ENCODE peak calls at places on chromosomes 2 and 18, in ten cellular contexts. D is PC-3, B is tibial artery, R is HCT116, P is ovary, H is left ventricle myocardium inferior, Y is cardiac muscle cell, J is colonic mucosa, W is A549, N is H9. L is an unnamed sample. For H3K4me1, the result is how much of the 10 kb centered on the place peaks cover.

GRCh38 chr2:98311771-98312545 is 34.3 kb upstream of the CNGA3 start:
- DNase-seq in P (no peak), W (no peak), Y (no peak), N (peak), B (no peak), J (no peak), R (no peak), H (no peak), D (no peak), L (no peak)

GRCh38 chr18:23230688-23231087 is 95.4 kb downstream of the CABLES1 start:
- DNase-seq in Y (no peak), J (no peak), B (peak), P (no peak), R (no peak), N (no peak), D (no peak), H (no peak), W (no peak), L (no peak)

GRCh38 chr18:41975287-41975683 is 20.3 kb downstream of the PIK3C3 start:
- DNase-seq in P (no peak), Y (no peak), B (no peak), N (no peak), R (no peak), W (no peak), H (no peak), J (no peak), D (no peak), L (no peak)

GRCh38 chr2:54903736-54904554 is 146.3 kb downstream of the RTN4 start:
- DNase-seq in B (no peak), J (peak), H (no peak), N (no peak), D (peak), Y (peak), R (peak), W (peak), P (no peak), L (peak)

GRCh38 chr2:160225722-160226121 is 25.6 kb upstream of the ITGB6 start:
- DNase-seq in R (no peak), J (no peak), D (peak), H (no peak), P (no peak), Y (no peak), N (no peak), W (no peak), B (no peak), L (peak)

GRCh38 chr2:86052676-86053075 is 53.0 kb downstream of the POLR1A start:
- DNase-seq in N (peak), Y (no peak), B (no peak), P (no peak), J (no peak), H (no peak), D (no peak), R (no peak), W (no peak), L (no peak)

GRCh38 chr18:34493099-34493544 is 217.0 kb upstream of the DTNA start:
- DNase-seq in N (peak), P (peak), B (peak), D (peak), H (peak), R (no peak), W (no peak), Y (peak), J (peak), L (peak)

GRCh38 chr2:137987011-137987410 is 22.7 kb downstream of the HNMT start:
- DNase-seq in W (no peak), R (no peak), P (no peak), N (no peak), J (no peak), H (no peak), B (no peak), D (no peak), Y (no peak), L (no peak)

GRCh38 chr2:29495068-29495467 is 379.9 kb downstream of the CLIP4 start:
- DNase-seq in D (no peak), P (no peak), H (no peak), N (no peak), J (no peak), Y (no peak), B (no peak), R (no peak), W (no peak), L (no peak)

GRCh38 chr2:15119722-15120175 is 441.4 kb downstream of the NBAS start:
- DNase-seq in Y (no peak), H (no peak), J (no peak), N (peak), R (no peak), W (no peak), D (no peak), B (no peak), P (no peak), L (no peak)

GRCh38 chr2:65367517-65367916 is 64.9 kb downstream of the SPRED2 start:
- DNase-seq in B (no peak), W (peak), D (peak), N (no peak), R (no peak), J (no peak), H (no peak), P (no peak), Y (peak), L (peak)

GRCh38 chr2:104849618-104850097 is 4.3 kb upstream of the POU3F3 start:
- DNase-seq in Y (peak), D (peak), J (peak), W (no peak), B (no peak), P (no peak), N (peak), R (peak), H (no peak), L (no peak)

GRCh38 chr18:35171315-35171987 is 69.4 kb upstream of the ZNF397 start:
- DNase-seq in B (no peak), D (no peak), Y (no peak), P (no peak), W (no peak), H (no peak), N (no peak), J (no peak), R (no peak), L (peak)

GRCh38 chr2:139622691-139623090 is 842.5 kb upstream of the NXPH2 start:
- DNase-seq in Y (no peak), W (no peak), R (no peak), H (no peak), D (no peak), N (no peak), P (no peak), B (no peak), J (no peak), L (no peak)

GRCh38 chr2:164657129-164657528 is 35.8 kb upstream of the GRB14 start:
- DNase-seq in D (peak), N (no peak), B (no peak), H (no peak), W (no peak), R (no peak), J (no peak), Y (peak), P (no peak), L (peak)

GRCh38 chr2:98008415-98008814 is 12.7 kb upstream of the TMEM131 start:
- DNase-seq in P (no peak), J (no peak), D (no peak), B (no peak), N (no peak), Y (no peak), H (no peak), W (no peak), R (no peak), L (no peak)

GRCh38 chr18:21163647-21164625 is 52.3 kb upstream of the ROCK1 start:
- DNase-seq in W (no peak), B (no peak), Y (peak), D (peak), R (no peak), J (no peak), P (no peak), N (no peak), H (no peak), L (peak)

GRCh38 chr2:48452108-48452507 is 77.8 kb upstream of the STON1 start:
- DNase-seq in J (no peak), Y (no peak), R (no peak), P (no peak), N (no peak), B (no peak), W (no peak), D (no peak), H (no peak), L (no peak)

GRCh38 chr2:85355073-85355410 is 473 bp downstream of the ELMOD3 start:
- DNase-seq in J (no peak), N (no peak), B (no peak), P (peak), H (no peak), D (peak), R (no peak), W (no peak), Y (peak), L (peak)

GRCh38 chr2:229884775-229885699 is 36.8 kb downstream of the TRIP12 start:
- DNase-seq in D (no peak), P (no peak), W (no peak), Y (no peak), J (no peak), H (no peak), N (no peak), R (no peak), B (no peak), L (no peak)

GRCh38 chr2:134020608-134021007 is 233.3 kb upstream of the MGAT5 start:
- DNase-seq in J (no peak), D (no peak), N (no peak), P (no peak), W (no peak), Y (no peak), R (no peak), B (no peak), H (no peak), L (no peak)

GRCh38 chr18:5895886-5896740 is 791 bp upstream of the TMEM200C start:
- DNase-seq in N (peak), W (no peak), J (no peak), D (peak), H (peak), R (no peak), B (peak), P (peak), Y (no peak), L (no peak)

GRCh38 chr2:102433973-102434654 is 11.2 kb downstream of the IL18RAP start:
- DNase-seq in W (no peak), R (no peak), N (no peak), H (no peak), Y (no peak), J (no peak), B (no peak), D (no peak), P (no peak), L (no peak)

GRCh38 chr18:36281941-36282340 is 15.6 kb upstream of the FHOD3 start:
- DNase-seq in H (no peak), D (no peak), B (no peak), N (no peak), P (peak), R (no peak), J (no peak), W (no peak), Y (peak), L (no peak)

GRCh38 chr2:118232391-118233255 is 144.4 kb downstream of the INSIG2 start:
- DNase-seq in J (no peak), D (no peak), N (no peak), R (no peak), B (no peak), W (no peak), P (no peak), H (no peak), Y (no peak), L (no peak)

GRCh38 chr2:74653589-74653984 is 460 bp upstream of the SEMA4F start:
- DNase-seq in Y (no peak), J (no peak), W (no peak), H (no peak), B (no peak), P (no peak), D (no peak), R (no peak), N (no peak), L (no peak)

GRCh38 chr2:167292430-167293171 is 404.3 kb downstream of the XIRP2 start:
- DNase-seq in J (peak), P (peak), H (peak), Y (peak), D (peak), R (peak), B (peak), N (peak), W (peak), L (peak)

GRCh38 chr18:48814490-48815181 is 136.1 kb downstream of the SMAD7 start:
- DNase-seq in Y (no peak), D (no peak), B (peak), N (peak), J (no peak), H (no peak), P (peak), W (no peak), R (no peak), L (no peak)

GRCh38 chr2:224147174-224147573 is 108.1 kb upstream of the SERPINE2 start:
- DNase-seq in H (no peak), N (no peak), B (no peak), J (peak), Y (no peak), W (no peak), R (peak), D (peak), P (no peak), L (no peak)

GRCh38 chr2:226837787-226838603 is 2.1 kb downstream of the RHBDD1 start:
- DNase-seq in J (no peak), W (no peak), P (no peak), Y (no peak), D (peak), H (no peak), B (no peak), N (no peak), R (no peak), L (no peak)

GRCh38 chr2:226836548-226836885 is 663 bp downstream of the RHBDD1 start:
- DNase-seq in P (no peak), N (no peak), W (no peak), R (no peak), J (no peak), H (no peak), Y (peak), D (no peak), B (no peak), L (no peak)

GRCh38 chr2:226837334-226837733 is 1.5 kb downstream of the RHBDD1 start:
- DNase-seq in N (no peak), J (no peak), H (no peak), P (no peak), Y (no peak), B (no peak), W (no peak), D (no peak), R (no peak), L (no peak)

GRCh38 chr2:226835796-226836547 is at the start of gene RHBDD1:
- DNase-seq in R (peak), J (peak), P (peak), D (peak), B (peak), H (peak), N (peak), Y (peak), W (peak), L (peak)

GRCh38 chr2:226835420-226835795 is 446 bp upstream of the RHBDD1 start:
- DNase-seq in D (peak), Y (no peak), R (no peak), H (peak), N (peak), P (no peak), W (peak), J (no peak), B (no peak), L (no peak)
- H3K27ac ChIP-seq in D (peak), Y (peak), R (peak), H (peak), N (no peak), P (peak), W (peak), J (peak), B (peak), L (peak)

GRCh38 chr2:45439788-45440773 is 171.0 kb downstream of the SRBD1 start:
- DNase-seq in J (no peak), N (no peak), Y (peak), P (no peak), W (no peak), D (peak), B (no peak), H (no peak), R (no peak), L (no peak)
- TF ChIP-seq CTCF in J (no peak), N (peak), Y (peak), P (no peak), W (peak), D (peak), B (no peak), H (no peak), R (no peak), L (peak)

GRCh38 chr2:66940082-66940481 is 457.1 kb upstream of the ETAA1 start:
- DNase-seq in D (no peak), Y (no peak), H (no peak), N (no peak), R (no peak), B (no peak), W (no peak), J (no peak), P (no peak), L (no peak)

GRCh38 chr2:66938471-66938967 is 458.6 kb upstream of the ETAA1 start:
- DNase-seq in R (no peak), N (no peak), J (no peak), H (no peak), B (no peak), P (no peak), D (no peak), Y (no peak), W (no peak), L (peak)
- H3K4me1 ChIP-seq in R (under half), N (under half), J (under half), H (under half), B (under half), P (under half), D (under half), Y (under half), W (under half), L (under half)

GRCh38 chr18:63867368-63867767 is 20.1 kb upstream of the SERPINB2 start:
- DNase-seq in W (no peak), P (no peak), N (no peak), J (no peak), H (no peak), D (no peak), Y (no peak), B (no peak), R (no peak), L (peak)
- H3K27ac ChIP-seq in W (no peak), P (no peak), N (no peak), J (no peak), H (no peak), D (no peak), Y (no peak), B (no peak), R (no peak), L (peak)

DNA sequence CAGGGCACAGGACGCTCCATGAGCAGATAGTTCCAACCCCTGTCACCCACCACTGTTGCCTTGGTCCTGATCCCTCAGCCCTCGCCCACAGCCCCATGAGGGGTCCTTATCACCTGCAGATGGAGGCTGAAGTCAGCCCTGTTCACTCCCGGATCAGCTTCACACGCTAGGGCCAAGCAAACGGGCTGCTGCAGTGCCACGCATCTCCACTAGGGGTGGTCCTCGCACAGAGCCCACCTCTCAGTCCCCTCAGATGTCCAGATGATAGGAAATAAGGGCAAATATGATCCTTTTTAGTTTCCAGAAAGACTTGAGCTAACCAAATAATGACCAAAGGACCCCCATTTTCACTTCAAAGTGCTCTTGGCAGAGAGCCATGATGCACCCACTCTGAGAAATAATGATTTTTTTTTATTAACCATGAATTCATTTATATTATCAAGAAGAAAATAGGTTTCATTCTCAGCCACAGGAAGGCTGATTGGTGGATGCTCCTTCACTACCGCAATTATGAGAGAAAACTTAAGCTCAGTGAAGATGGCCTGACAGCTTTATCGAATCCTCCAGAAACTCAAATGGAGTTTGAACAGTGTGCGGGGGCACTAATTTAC is 71.9 kb upstream of the KLHL29 start:
- DNase-seq in H (no peak), P (no peak), Y (peak), N (peak), B (no peak), D (peak), R (peak), J (no peak), W (peak), L (no peak)
- TF ChIP-seq CTCF in H (peak), P (no peak), Y (peak), N (peak), B (no peak), D (peak), R (peak), J (no peak), W (peak), L (peak)

DNA sequence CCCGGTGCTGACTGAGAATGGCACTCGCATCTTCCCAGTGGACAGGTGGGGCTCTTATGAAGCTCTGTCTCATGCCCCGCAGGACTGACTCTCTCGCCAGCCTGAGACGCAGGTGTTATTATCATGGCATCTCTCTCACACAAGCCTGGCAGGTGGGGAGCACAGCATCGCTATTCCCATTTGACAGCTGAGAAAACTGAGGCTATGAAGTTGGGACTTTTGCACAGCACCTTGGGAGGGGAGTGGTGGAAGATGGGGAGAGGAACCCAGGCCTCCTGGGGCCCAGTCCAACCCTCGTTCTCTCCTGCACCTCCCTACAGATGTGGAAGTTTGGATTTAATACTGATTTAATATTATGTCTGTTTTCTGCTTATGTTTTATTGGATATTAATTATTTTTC is 9.0 kb upstream of the NTSR2 start:
- DNase-seq in H (no peak), B (peak), J (no peak), P (no peak), N (no peak), W (no peak), Y (no peak), R (no peak), D (no peak), L (no peak)
- H3K4me1 ChIP-seq in H (under half), B (under half), J (under half), P (under half), N (under half), W (under half), Y (under half), R (under half), D (under half), L (under half)

GRCh38 chr18:11121426-11121825 is 27.9 kb downstream of the PIEZO2 start:
- DNase-seq in B (no peak), W (no peak), D (no peak), Y (peak), H (no peak), N (no peak), P (no peak), R (no peak), J (no peak), L (no peak)
- H3K27ac ChIP-seq in B (no peak), W (peak), D (no peak), Y (no peak), H (no peak), N (no peak), P (no peak), R (no peak), J (no peak), L (no peak)

GRCh38 chr2:204628926-204629661 is 83.8 kb downstream of the PARD3B start:
- DNase-seq in H (no peak), N (no peak), J (no peak), B (no peak), R (no peak), Y (peak), W (no peak), D (no peak), P (no peak), L (no peak)

DNA sequence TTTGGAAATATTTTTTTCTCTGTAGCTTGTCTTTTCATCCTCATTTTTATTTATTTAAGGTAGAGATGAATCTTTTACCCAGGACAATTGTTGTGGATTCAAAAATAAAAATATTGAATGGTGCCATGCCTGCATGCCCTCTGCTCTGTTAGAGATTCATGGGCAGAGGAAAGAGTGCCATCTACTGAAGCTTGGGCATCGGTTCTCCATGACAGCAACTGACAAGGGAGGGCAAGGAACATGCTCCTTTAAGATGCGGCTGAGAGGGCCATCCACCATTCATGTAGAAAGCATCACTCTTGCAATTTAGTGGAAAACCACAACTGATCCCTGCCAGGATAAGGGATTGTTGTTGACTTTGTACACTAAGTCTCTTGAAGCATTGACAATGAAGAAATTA is 79.9 kb downstream of the PARD3B start:
- DNase-seq in B (no peak), J (peak), R (no peak), D (peak), N (no peak), W (no peak), P (no peak), Y (no peak), H (no peak), L (no peak)
- TF ChIP-seq CTCF in B (no peak), J (no peak), R (no peak), D (peak), N (peak), W (no peak), P (no peak), Y (no peak), H (peak), L (peak)

L was measured in foreskin keratinocyte.